ENCODE peak calls at places on chromosome 1, in four cellular contexts. G, Q, K and J are unnamed samples.

GRCh38 chr1:219577331-219577730 is 35.6 kb downstream of the ZC3H11B start:
- DNase-seq in G (no peak), Q (no peak), K (no peak), J (no peak)

GRCh38 chr1:46198026-46198826 is at the start of gene POMGNT1:
- DNase-seq in G (peak; percentile 53), Q (peak; percentile 37), K (peak; percentile 71), J (peak; percentile 95)

GRCh38 chr1:32232558-32233304 is 10.5 kb downstream of the EIF3I start:
- DNase-seq in G (no peak), Q (no peak), K (no peak), J (no peak)

GRCh38 chr1:109864063-109864822 is 46.4 kb upstream of the CSF1 start:
- DNase-seq in G (no peak), Q (peak; percentile 70), K (no peak), J (no peak)

GRCh38 chr1:48341221-48341620 is 118.7 kb downstream of the SLC5A9 start:
- DNase-seq in G (no peak), Q (peak; percentile 3), K (no peak), J (no peak)

GRCh38 chr1:238061967-238062613 is 171.4 kb upstream of the ZP4 start:
- DNase-seq in G (no peak), Q (peak; percentile 87), K (no peak), J (no peak)

GRCh38 chr1:231039161-231040018 is 664 bp downstream of the FAM89A start:
- DNase-seq in G (no peak), Q (peak; percentile 26), K (peak; percentile 41), J (peak; percentile 53)

GRCh38 chr1:40153073-40153770 is 8.0 kb upstream of the RLF start:
- DNase-seq in G (no peak), Q (peak; percentile 85), K (no peak), J (peak; percentile 35)

GRCh38 chr1:28579374-28579773 is 12.7 kb upstream of the RAB42 start:
- DNase-seq in G (no peak), Q (no peak), K (no peak), J (no peak)

GRCh38 chr1:28582248-28582615 is 9.8 kb upstream of the RAB42 start:
- DNase-seq in G (no peak), Q (peak; percentile 62), K (no peak), J (no peak)

GRCh38 chr1:28581531-28582247 is 10.4 kb upstream of the RAB42 start:
- DNase-seq in G (peak; percentile 85), Q (peak; percentile 95), K (peak; percentile 95), J (peak; percentile 96)

GRCh38 chr1:28578696-28579218 is 13.3 kb upstream of the RAB42 start:
- DNase-seq in G (no peak), Q (no peak), K (no peak), J (no peak)

GRCh38 chr1:28580706-28581530 is 11.1 kb upstream of the RAB42 start:
- DNase-seq in G (peak; percentile 43), Q (peak; percentile 47), K (no peak), J (peak; percentile 53)
- TF ChIP-seq CTCF in G (peak; percentile 17), Q (no peak), K (no peak), J (peak; percentile 55)

GRCh38 chr1:10867138-10867721 is 70.8 kb upstream of the CASZ1 start:
- DNase-seq in G (peak; percentile 48), Q (no peak), K (peak; percentile 77), J (peak; percentile 82)
- TF ChIP-seq CTCF in G (peak; percentile 48), Q (peak; percentile 39), K (peak; percentile 66), J (peak; percentile 64)

GRCh38 chr1:14996133-14997050 is 157.2 kb upstream of the TMEM51 start:
- DNase-seq in G (no peak), Q (peak; percentile 44), K (no peak), J (peak; percentile 35)
- TF ChIP-seq CTCF in G (no peak), Q (no peak), K (no peak), J (no peak)

DNA sequence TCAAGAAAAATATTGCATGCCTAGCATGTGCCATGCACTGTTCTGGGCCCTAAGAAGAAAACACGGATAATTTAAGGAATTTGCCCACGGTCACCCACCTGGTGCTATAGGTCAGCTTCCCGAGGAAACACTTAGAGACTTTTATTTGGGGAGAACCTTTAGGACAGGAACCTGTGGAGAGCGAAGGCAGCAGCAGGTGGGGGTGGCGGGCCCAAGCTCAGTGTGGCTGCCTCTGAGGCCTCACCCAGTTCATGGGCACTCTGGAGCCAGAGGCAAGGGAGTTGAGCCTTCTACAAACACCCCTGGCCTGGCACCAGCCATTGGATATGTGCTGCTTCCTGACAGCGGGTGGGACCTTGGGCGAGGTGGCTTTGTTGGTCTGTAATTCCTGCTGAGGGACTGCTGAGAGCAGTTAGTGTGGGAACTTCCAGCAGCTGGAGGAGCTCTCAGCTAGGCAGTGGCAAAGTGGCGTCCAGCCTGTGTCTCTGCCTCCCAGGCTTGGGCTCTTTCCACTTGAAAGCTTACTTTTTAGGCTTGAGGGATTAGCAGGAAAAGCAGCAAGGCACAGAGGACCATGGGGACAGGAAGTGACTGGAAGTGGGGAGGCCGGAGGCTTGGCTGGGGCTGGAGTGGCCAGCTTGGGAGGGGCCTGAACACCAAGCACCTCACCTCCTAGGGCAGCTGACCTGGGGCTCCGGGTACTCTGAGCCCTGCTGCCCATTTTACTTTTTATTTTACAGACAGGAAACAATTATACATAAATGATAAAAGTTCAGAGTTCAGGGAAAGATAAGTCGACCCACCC is 19.1 kb downstream of the MRPL37 start:
- DNase-seq in G (no peak), Q (peak; percentile 20), K (no peak), J (no peak)
- TF ChIP-seq CTCF in G (no peak), Q (no peak), K (no peak), J (no peak)